ENCODE peak calls at places on chromosomes 4 and X, in nine cellular contexts. W is neural progenitor cell, M is choroid plexus epithelial cell, S is epithelial cell of esophagus, R is hepatocyte, C is neural crest cell, J is psoas muscle, E is vagina, U is lower lobe of right lung. A is an unnamed sample.

GRCh38 chr4:22483551-22483981 is 32.3 kb downstream of the ADGRA3 start:
- DNase-seq in W (no peak), M (peak; percentile 78), S (peak; percentile 95), R (no peak), C (no peak), J (no peak), E (no peak), U (no peak), A (no peak)

GRCh38 chr4:139656614-139657486 is 8.8 kb upstream of the MGST2 start:
- DNase-seq in W (peak; percentile 88), M (peak; percentile 88), S (peak; percentile 83), R (peak; percentile 91), C (peak; percentile 49), J (peak; percentile 63), E (no peak), U (peak; percentile 61), A (no peak)

GRCh38 chrX:23952984-23953907 is 45.4 kb downstream of the CXorf58 start:
- DNase-seq in W (peak; percentile 31), M (peak; percentile 15), S (no peak), R (no peak), C (no peak), J (no peak), E (no peak), U (no peak), A (no peak)

GRCh38 chr4:67104145-67104544 is 441.2 kb downstream of the CENPC start:
- DNase-seq in W (peak; percentile 27), M (no peak), S (peak; percentile 15), R (no peak), C (no peak), J (no peak), E (no peak), U (no peak), A (no peak)

GRCh38 chr4:41573458-41574129 is 35.6 kb downstream of the LIMCH1 start:
- DNase-seq in W (no peak), M (no peak), S (no peak), R (no peak), C (no peak), J (no peak), E (no peak), U (no peak), A (no peak)

GRCh38 chr4:15295421-15296162 is 132.2 kb upstream of the C1QTNF7 start:
- DNase-seq in W (no peak), M (peak; percentile 22), S (no peak), R (no peak), C (no peak), J (no peak), E (no peak), U (no peak), A (no peak)

GRCh38 chrX:69020316-69020715 is 144.9 kb downstream of the PJA1 start:
- DNase-seq in W (no peak), M (no peak), S (no peak), R (no peak), C (no peak), J (no peak), E (peak; percentile 60), U (no peak), A (no peak)

GRCh38 chrX:41090568-41091238 is 5.5 kb downstream of the USP9X start:
- DNase-seq in W (no peak), M (peak; percentile 47), S (peak; percentile 21), R (peak; percentile 15), C (no peak), J (no peak), E (no peak), U (no peak), A (no peak)

GRCh38 chr4:149933883-149934282 is 118.2 kb upstream of the IQCM start:
- DNase-seq in W (no peak), M (no peak), S (no peak), R (no peak), C (no peak), J (no peak), E (no peak), U (no peak), A (no peak)

GRCh38 chr4:12852338-12853307 is 631.5 kb downstream of the RAB28 start:
- DNase-seq in W (peak; percentile 73), M (peak; percentile 73), S (peak; percentile 81), R (peak; percentile 83), C (no peak), J (no peak), E (no peak), U (no peak), A (no peak)

GRCh38 chr4:173252024-173252935 is 81.9 kb downstream of the HMGB2 start:
- DNase-seq in W (peak; percentile 42), M (peak; percentile 100), S (peak; percentile 97), R (peak; percentile 79), C (no peak), J (peak; percentile 75), E (no peak), U (no peak), A (no peak)

GRCh38 chr4:165634766-165635165 is 238.3 kb upstream of the TLL1 start:
- DNase-seq in W (no peak), M (no peak), S (no peak), R (no peak), C (no peak), J (no peak), E (no peak), U (no peak), A (no peak)

GRCh38 chrX:13966071-13966850 is 63.4 kb downstream of the GEMIN8 start:
- DNase-seq in W (no peak), M (no peak), S (no peak), R (no peak), C (no peak), J (no peak), E (no peak), U (no peak), A (no peak)

GRCh38 chrX:10079155-10079711 is 77.5 kb upstream of the CLCN4 start:
- DNase-seq in W (no peak), M (peak; percentile 82), S (no peak), R (no peak), C (no peak), J (no peak), E (no peak), U (peak; percentile 69), A (no peak)

GRCh38 chr4:153729901-153730300 is 29.9 kb downstream of the RNF175 start:
- DNase-seq in W (no peak), M (no peak), S (no peak), R (no peak), C (no peak), J (no peak), E (no peak), U (no peak), A (no peak)

DNA sequence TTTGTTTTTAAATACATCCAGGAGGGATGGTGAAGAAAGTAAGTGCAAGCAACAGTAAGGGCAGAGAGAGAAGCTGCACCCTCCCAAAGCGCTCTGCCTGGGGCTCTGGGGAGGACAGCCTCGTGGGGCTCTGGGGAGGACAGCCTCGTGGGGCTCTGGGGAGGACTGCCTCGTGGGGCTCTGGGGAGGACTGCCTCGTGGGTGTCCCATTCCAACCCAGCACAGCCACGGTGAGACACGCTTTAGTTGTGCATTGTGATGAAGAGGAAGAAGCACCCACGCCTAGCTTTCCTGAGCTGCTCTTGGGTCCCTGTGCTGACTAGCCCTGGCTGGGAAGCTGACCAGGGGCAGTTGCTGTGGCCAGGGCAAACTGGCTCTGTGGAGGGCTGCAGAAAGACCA is 43.1 kb upstream of the SLC25A4 start:
- DNase-seq in W (no peak), M (no peak), S (no peak), R (no peak), C (no peak), J (no peak), E (no peak), U (no peak), A (no peak)
- TF ChIP-seq CTCF in W (no peak), M (no peak), S (no peak), R (no peak), C (no peak), J (no peak), E (no peak), U (no peak), A (no peak)

GRCh38 chrX:129963729-129964128 is 18.7 kb upstream of the BCORL1 start:
- DNase-seq in W (no peak), M (no peak), S (no peak), R (no peak), C (no peak), J (no peak), E (no peak), U (no peak), A (no peak)
- TF ChIP-seq CTCF in W (no peak), M (no peak), S (no peak), R (no peak), C (no peak), J (no peak), E (no peak), U (no peak), A (no peak)

GRCh38 chr4:90621080-90621479 is 493.9 kb downstream of the CCSER1 start:
- DNase-seq in W (no peak), M (no peak), S (no peak), R (no peak), C (no peak), J (no peak), E (no peak), U (no peak), A (no peak)
- TF ChIP-seq CTCF in W (no peak), M (no peak), S (no peak), R (no peak), C (no peak), J (no peak), E (no peak), U (no peak), A (no peak)

GRCh38 chr4:72566573-72566972 is 2.4 kb downstream of the ADAMTS3 start:
- DNase-seq in W (no peak), M (no peak), S (no peak), R (no peak), C (no peak), J (no peak), E (no peak), U (no peak), A (no peak)

GRCh38 chr4:72569719-72570235 is 756 bp upstream of the ADAMTS3 start:
- DNase-seq in W (no peak), M (peak; percentile 37), S (no peak), R (no peak), C (no peak), J (peak; percentile 17), E (peak; percentile 87), U (no peak), A (no peak)

GRCh38 chr4:72567036-72567435 is 2.0 kb downstream of the ADAMTS3 start:
- DNase-seq in W (no peak), M (no peak), S (no peak), R (no peak), C (no peak), J (no peak), E (no peak), U (no peak), A (no peak)

GRCh38 chr4:72568959-72569718 is at the start of gene ADAMTS3:
- DNase-seq in W (peak; percentile 93), M (peak; percentile 74), S (peak; percentile 47), R (peak; percentile 85), C (peak; percentile 59), J (peak; percentile 70), E (no peak), U (peak; percentile 69), A (peak; percentile 81)

DNA sequence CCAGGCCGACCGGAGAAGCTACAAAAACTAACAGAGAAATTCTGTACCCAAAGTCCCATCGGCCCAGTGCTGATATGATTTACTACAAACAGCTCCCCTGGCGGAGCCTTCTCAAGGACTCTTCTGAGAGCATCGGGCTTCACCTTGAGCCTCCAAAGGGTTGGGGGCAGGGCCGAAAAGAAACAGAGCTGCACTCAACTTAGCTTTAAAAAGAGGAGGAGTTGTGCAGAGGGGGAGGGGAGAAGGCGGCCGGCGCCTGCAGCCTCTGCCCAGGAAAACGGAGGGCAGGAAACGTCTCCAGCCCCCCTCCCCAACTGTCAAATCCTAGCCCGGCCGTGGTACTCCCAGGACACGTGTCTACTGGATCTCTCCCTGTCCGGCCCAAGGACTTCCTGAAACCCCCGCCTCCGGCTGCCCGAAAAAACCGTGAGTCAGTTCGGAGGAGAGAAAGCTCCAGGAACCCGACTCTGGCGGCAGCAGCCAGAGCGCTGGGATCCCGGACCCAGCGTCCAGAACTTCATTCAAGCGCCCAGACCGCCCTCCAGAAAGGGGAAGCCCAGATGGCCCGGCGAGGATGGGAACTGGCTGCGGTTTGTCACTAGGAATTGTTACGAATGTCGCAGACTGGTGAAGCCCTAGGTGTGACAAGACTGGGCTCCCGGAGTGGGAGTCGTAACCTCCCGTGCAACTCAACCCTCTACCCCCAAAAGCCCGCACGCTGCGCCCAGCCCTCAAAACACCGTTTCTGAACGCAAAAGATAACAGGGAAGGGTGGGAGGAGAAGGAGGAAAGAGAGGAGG is 1.0 kb downstream of the ADAMTS3 start:
- DNase-seq in W (peak; percentile 87), M (peak; percentile 93), S (peak; percentile 78), R (peak; percentile 88), C (peak; percentile 43), J (peak; percentile 72), E (peak; percentile 90), U (peak; percentile 78), A (peak; percentile 87)
- TF ChIP-seq CTCF in W (peak; percentile 50), M (peak; percentile 74), S (peak; percentile 55), R (peak; percentile 45), C (peak; percentile 58), J (peak; percentile 17), E (no peak), U (peak; percentile 28), A (no peak)